ENCODE peak calls at places on chromosome 13, in six cellular contexts. Y, I, L, Q, M and D are unnamed samples.

GRCh38 chr13:53042897-53043296 is 14.3 kb downstream of the OLFM4 start:
- DNase-seq in Y (no peak), I (no peak), L (no peak), Q (no peak), M (no peak), D (no peak)

GRCh38 chr13:23867027-23867491 is 22.1 kb downstream of the MIPEP start:
- DNase-seq in Y (peak), I (no peak), L (peak), Q (no peak), M (peak), D (peak)

GRCh38 chr13:89255844-89256406 is 1584.8 kb downstream of the SLITRK5 start:
- DNase-seq in Y (no peak), I (no peak), L (no peak), Q (no peak), M (no peak), D (no peak)

GRCh38 chr13:99103536-99103935 is 97.1 kb upstream of the UBAC2 start:
- DNase-seq in Y (no peak), I (no peak), L (no peak), Q (no peak), M (no peak), D (peak)

GRCh38 chr13:72798817-72799216 is 16.9 kb downstream of the PIBF1 start:
- DNase-seq in Y (no peak), I (no peak), L (no peak), Q (no peak), M (no peak), D (no peak)

GRCh38 chr13:79482271-79482970 is 1.5 kb downstream of the NDFIP2 start:
- DNase-seq in Y (peak), I (no peak), L (peak), Q (no peak), M (no peak), D (peak)

GRCh38 chr13:73984949-73985691 is 149.1 kb downstream of the KLF12 start:
- DNase-seq in Y (no peak), I (peak), L (no peak), Q (no peak), M (no peak), D (no peak)

GRCh38 chr13:111411186-111411858 is 90.9 kb downstream of the TEX29 start:
- DNase-seq in Y (no peak), I (no peak), L (no peak), Q (no peak), M (no peak), D (no peak)

GRCh38 chr13:49443327-49443688 is 556 bp downstream of the CAB39L start:
- DNase-seq in Y (peak), I (no peak), L (peak), Q (no peak), M (peak), D (peak)

GRCh38 chr13:52925775-52926285 is 77.4 kb upstream of the PCDH8 start:
- DNase-seq in Y (no peak), I (no peak), L (no peak), Q (peak), M (no peak), D (no peak)

GRCh38 chr13:89951341-89951740 is 1396.1 kb upstream of the MIR17HG start:
- DNase-seq in Y (peak), I (no peak), L (no peak), Q (no peak), M (no peak), D (no peak)

GRCh38 chr13:94112731-94113130 is 366.8 kb downstream of the DCT start:
- DNase-seq in Y (no peak), I (no peak), L (no peak), Q (no peak), M (no peak), D (no peak)

GRCh38 chr13:65613004-65613403 is 1617.1 kb downstream of the PCDH9 start:
- DNase-seq in Y (no peak), I (no peak), L (no peak), Q (no peak), M (no peak), D (no peak)

GRCh38 chr13:51298812-51299211 is 40.7 kb upstream of the SERPINE3 start:
- DNase-seq in Y (peak), I (no peak), L (no peak), Q (no peak), M (no peak), D (peak)

GRCh38 chr13:77533875-77534788 is 1.4 kb upstream of the SCEL start:
- DNase-seq in Y (peak), I (no peak), L (no peak), Q (no peak), M (no peak), D (no peak)

GRCh38 chr13:25137624-25137892 is 34.5 kb downstream of the AMER2 start:
- DNase-seq in Y (no peak), I (no peak), L (no peak), Q (no peak), M (no peak), D (no peak)

GRCh38 chr13:37598572-37598971 is at the start of gene POSTN:
- DNase-seq in Y (peak), I (no peak), L (peak), Q (no peak), M (no peak), D (peak)

GRCh38 chr13:27406178-27406939 is 18.1 kb upstream of the GTF3A start:
- DNase-seq in Y (peak), I (peak), L (peak), Q (no peak), M (peak), D (peak)

GRCh38 chr13:51770160-51770559 is 33.8 kb downstream of the DHRS12 start:
- DNase-seq in Y (no peak), I (no peak), L (no peak), Q (no peak), M (no peak), D (no peak)

GRCh38 chr13:46140044-46140443 is 35.2 kb upstream of the CPB2 start:
- DNase-seq in Y (no peak), I (no peak), L (no peak), Q (no peak), M (no peak), D (no peak)

GRCh38 chr13:28653111-28653510 is 5.8 kb upstream of the POMP start:
- DNase-seq in Y (no peak), I (no peak), L (no peak), Q (no peak), M (no peak), D (no peak)

GRCh38 chr13:40490086-40490723 is 176.2 kb downstream of the FOXO1 start:
- DNase-seq in Y (no peak), I (peak), L (no peak), Q (no peak), M (no peak), D (no peak)

GRCh38 chr13:24684600-24684998 is 4.4 kb downstream of the ATP12A start:
- DNase-seq in Y (no peak), I (no peak), L (no peak), Q (no peak), M (no peak), D (peak)

GRCh38 chr13:29888306-29888705 is 37.9 kb upstream of the UBL3 start:
- DNase-seq in Y (peak), I (no peak), L (peak), Q (no peak), M (no peak), D (peak)

GRCh38 chr13:24032252-24032651 is 128.3 kb upstream of the SPATA13 start:
- DNase-seq in Y (peak), I (no peak), L (peak), Q (no peak), M (peak), D (peak)

GRCh38 chr13:29955137-29955650 is 104.8 kb upstream of the UBL3 start:
- DNase-seq in Y (no peak), I (no peak), L (no peak), Q (no peak), M (no peak), D (no peak)

GRCh38 chr13:26785845-26786630 is 25.5 kb upstream of the GPR12 start:
- DNase-seq in Y (no peak), I (no peak), L (peak), Q (peak), M (no peak), D (no peak)